ENCODE peak calls at places on chromosomes 7 and 10, in four cellular contexts. R, W, L and N are unnamed samples.

GRCh38 chr7:107961399-107961798 is 41.6 kb downstream of the LAMB1 start:
- DNase-seq in R (no peak), W (no peak), L (no peak), N (no peak)

GRCh38 chr7:17535776-17536175 is 237.3 kb downstream of the AHR start:
- DNase-seq in R (no peak), W (peak; percentile 33), L (no peak), N (no peak)

GRCh38 chr10:51498424-51498823 is 201.0 kb downstream of the CSTF2T start:
- DNase-seq in R (no peak), W (no peak), L (no peak), N (no peak)

GRCh38 chr10:28913850-28914249 is 236.5 kb downstream of the BAMBI start:
- DNase-seq in R (no peak), W (no peak), L (no peak), N (peak; percentile 28)

GRCh38 chr10:46527241-46527811 is 29.1 kb downstream of the GPRIN2 start:
- DNase-seq in R (no peak), W (no peak), L (peak; percentile 25), N (no peak)

GRCh38 chr7:31970501-31970900 is 99.7 kb downstream of the PDE1C start:
- DNase-seq in R (no peak), W (no peak), L (no peak), N (no peak)

GRCh38 chr10:16720812-16721211 is 96.4 kb downstream of the RSU1 start:
- DNase-seq in R (no peak), W (no peak), L (no peak), N (no peak)

GRCh38 chr7:81693894-81694293 is 76.0 kb downstream of the HGF start:
- DNase-seq in R (no peak), W (no peak), L (no peak), N (no peak)

GRCh38 chr10:96259150-96259549 is 12.2 kb downstream of the BLNK start:
- DNase-seq in R (no peak), W (no peak), L (no peak), N (no peak)

DNA sequence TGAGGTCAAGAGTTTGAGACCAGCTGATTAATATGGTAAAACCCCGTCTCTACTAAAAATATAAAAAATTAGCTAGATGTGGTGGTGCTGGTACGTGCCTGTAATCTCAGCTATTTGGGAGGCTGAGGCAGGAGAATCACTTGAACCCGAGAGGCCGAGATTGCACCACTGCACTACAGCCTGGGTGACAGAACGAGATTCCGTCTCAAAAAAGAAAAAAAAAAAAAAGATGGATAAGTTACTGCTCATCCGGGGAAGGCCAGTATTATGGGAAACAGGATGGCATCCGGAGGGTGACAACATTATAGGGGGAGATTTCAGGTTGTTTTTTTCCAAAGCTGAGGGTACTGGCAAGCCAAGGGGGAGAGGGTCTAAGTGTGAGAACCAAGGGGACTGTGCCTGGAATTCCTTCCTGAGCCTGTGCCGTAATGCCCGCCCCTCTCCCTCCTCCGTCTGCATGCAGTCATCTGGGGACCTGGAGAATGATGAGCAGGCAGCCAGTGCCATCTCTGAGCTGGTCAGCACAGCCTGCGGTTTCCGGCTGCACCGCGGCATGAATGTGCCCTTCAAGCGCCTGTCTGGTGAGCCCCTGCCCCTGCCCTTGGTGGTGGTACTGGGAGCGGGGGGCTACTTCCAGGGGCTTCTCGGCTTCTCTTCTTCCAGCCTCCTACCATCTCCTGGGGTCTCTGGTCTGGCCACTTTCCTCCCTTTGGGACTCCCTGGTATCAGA is 4.4 kb downstream of the LAMTOR4 start:
- DNase-seq in R (no peak), W (no peak), L (no peak), N (no peak)
- H3K4me1 ChIP-seq in R (peaks cover 18% of the 10 kb centered on the region), W (peaks cover 18% of the 10 kb centered on the region), L (peaks cover 73% of the 10 kb centered on the region), N (peaks cover 30% of the 10 kb centered on the region)

DNA sequence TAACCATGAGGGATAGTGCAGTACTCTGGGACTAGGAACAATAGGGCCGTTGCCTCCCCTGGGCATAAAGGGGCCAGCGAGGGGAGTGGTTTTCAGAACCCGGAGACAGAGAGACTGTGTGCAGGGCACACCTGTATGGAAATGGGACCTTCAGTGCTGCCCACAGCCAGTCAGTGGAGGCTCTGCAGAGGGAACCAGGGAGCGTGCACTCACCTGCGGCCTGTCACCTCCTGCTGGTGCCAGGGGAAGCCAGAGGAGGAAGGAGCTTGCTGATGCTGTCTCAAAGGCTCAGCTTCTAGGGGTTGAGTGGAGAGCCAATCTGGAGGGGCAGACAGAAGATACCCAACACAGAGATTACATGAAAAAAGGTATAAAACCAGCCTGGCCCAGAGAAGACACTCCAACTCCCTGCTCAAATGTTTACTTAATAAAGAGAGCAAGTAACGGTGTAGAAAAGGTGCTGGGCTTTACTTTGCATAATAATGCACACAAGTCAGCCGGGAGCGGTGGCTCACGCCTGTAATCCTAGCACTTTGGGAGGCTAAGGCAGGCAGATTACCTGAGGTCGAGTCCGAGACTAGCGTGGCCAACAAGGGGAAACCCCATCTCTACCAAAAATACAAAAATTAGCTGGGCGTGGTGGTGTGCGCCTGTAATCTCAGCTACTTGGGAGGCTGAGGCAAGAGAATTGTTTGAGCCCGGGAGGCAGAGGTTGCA is 35.5 kb upstream of the WAPL start:
- DNase-seq in R (no peak), W (no peak), L (no peak), N (no peak)
- H3K4me1 ChIP-seq in R (no peaks in the 10 kb centered on the region), W (no peaks in the 10 kb centered on the region), L (peaks cover 3% of the 10 kb centered on the region), N (peaks cover 4% of the 10 kb centered on the region)

DNA sequence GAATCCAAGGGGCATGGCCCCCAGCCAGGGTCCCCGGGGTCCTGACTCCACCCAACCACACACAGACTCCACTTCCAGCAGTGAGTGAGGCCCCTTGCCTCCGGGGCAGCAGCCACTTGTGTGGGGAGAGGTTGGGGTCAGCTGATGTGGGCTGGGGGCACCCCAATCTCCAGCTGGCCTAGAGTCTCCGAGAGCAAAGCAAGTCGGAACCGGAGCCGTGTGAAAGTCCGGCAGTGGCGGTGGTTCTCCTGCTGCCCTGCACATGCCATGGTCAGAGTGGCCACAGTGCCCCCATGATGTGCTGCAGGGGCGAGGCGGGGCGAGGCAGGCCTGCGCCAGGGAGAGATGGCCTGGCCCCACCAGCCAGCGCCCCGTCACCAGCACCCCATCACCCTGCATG is 74.6 kb downstream of the PDGFA start:
- DNase-seq in R (no peak), W (no peak), L (no peak), N (no peak)
- H3K4me1 ChIP-seq in R (no peaks in the 10 kb centered on the region), W (no peaks in the 10 kb centered on the region), L (no peaks in the 10 kb centered on the region), N (no peaks in the 10 kb centered on the region)

DNA sequence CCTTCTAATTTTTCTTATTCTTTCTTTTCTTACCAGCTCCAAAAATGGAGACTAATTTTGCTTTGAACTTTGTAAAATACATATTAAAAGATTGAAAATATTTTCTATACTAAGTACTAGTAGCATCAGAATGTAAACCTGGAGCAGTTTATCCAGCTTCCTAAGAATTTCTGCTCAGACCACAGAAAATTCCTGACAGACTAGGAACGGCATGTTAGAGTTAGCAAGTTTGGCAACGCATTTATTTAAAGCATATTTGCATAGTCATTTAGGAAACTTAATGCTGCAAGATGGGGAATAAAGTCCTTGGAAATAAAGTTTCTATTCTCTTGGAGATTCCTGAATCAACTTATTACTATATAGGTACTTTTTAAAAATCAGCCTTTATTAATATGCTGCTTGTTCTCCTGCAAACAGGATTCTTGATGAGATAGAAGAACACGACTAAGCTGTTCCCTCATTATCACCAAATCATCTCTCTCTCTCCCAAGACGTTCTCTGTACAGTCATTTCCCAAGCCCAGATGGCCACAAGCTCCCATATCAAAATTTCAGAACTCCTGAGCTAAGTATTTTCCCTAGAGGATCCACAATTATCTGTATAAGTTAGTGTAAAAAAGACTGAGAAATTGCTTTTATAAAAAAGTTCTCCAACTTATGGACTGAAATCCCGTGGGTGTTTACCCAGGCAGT is 305.8 kb upstream of the NEBL start:
- DNase-seq in R (no peak), W (no peak), L (no peak), N (no peak)
- H3K4me1 ChIP-seq in R (no peaks in the 10 kb centered on the region), W (no peaks in the 10 kb centered on the region), L (no peaks in the 10 kb centered on the region), N (no peaks in the 10 kb centered on the region)

GRCh38 chr7:15725036-15725435 is 38.6 kb upstream of the MEOX2 start:
- DNase-seq in R (no peak), W (no peak), L (no peak), N (no peak)
- H3K4me1 ChIP-seq in R (no peaks in the 10 kb centered on the region), W (no peaks in the 10 kb centered on the region), L (no peaks in the 10 kb centered on the region), N (no peaks in the 10 kb centered on the region)

DNA sequence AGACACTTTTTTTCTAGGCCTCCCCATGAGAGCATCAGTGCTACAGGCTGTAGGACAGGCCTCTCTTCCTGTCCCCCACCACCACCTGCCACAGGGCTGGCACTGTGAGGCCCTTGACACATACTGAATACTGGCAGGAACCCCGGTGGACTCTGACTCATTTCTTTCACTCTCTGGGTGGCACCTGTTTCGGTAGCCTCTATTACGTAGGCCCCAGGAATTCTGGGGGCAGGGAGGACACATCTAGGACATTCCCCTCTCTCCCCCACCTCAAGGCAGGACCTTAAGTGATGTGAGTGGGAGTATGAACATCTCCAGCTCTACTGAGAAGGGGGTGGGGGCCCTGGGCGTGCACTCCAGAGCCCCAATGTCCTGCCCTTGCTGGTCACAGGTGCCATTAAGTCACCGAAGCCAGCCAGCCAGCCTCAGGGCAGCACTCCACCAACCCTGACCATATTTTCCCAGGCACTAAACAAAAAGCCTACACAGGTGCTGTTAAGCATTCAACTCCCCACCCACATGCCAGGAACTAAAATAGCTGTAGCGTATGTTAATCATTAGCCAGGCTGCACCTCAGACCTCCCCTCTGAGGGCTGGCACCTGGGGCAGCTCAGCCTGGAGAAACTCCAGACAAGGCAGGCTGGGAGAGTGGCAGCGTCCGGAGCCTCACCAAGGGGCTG is 8.9 kb downstream of the ANXA11 start:
- DNase-seq in R (no peak), W (peak; percentile 96), L (peak; percentile 90), N (peak; percentile 53)
- H3K4me1 ChIP-seq in R (no peaks in the 10 kb centered on the region), W (peaks cover 17% of the 10 kb centered on the region), L (peaks cover 98% of the 10 kb centered on the region), N (peaks cover 20% of the 10 kb centered on the region)

DNA sequence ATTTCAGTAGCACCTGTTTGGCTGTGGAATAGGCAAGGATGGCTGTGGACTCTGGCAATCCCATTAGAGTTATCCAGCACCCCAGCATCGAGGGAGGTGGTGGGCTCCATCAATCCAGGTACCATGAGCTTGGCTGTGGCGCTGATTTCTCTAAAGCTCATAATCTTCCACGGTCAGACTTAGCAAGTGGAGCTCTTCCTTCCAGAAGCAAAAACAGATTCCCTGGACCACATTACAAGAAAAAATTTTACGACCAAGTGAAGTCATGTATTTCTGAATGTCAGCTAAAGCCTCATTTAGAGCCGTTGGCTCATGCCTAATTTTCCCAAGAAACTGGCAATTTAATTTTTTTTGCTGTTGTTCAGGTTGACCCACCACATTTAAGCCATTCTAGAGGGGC is 135.1 kb downstream of the CELF2 start:
- DNase-seq in R (no peak), W (no peak), L (no peak), N (no peak)
- H3K4me1 ChIP-seq in R (no peaks in the 10 kb centered on the region), W (no peaks in the 10 kb centered on the region), L (peaks cover 41% of the 10 kb centered on the region), N (no peaks in the 10 kb centered on the region)

GRCh38 chr7:4718071-4718470 is 36.0 kb downstream of the FOXK1 start:
- DNase-seq in R (no peak), W (no peak), L (no peak), N (no peak)
- H3K4me1 ChIP-seq in R (no peaks in the 10 kb centered on the region), W (peaks cover 17% of the 10 kb centered on the region), L (peaks cover 63% of the 10 kb centered on the region), N (no peaks in the 10 kb centered on the region)